ENCODE peak calls at places on chromosomes 16 and 17, in six cellular contexts. M is ovary, K is A549, J is stomach, V is uterus, Y is body of pancreas. I is an unnamed sample.

GRCh38 chr17:28338056-28338768 is 2.7 kb downstream of the TNFAIP1 start:
- DNase-seq in M (no peak), K (no peak), J (no peak), V (no peak), Y (no peak), I (no peak)

GRCh38 chr17:14664511-14664910 is 363.6 kb downstream of the HS3ST3B1 start:
- DNase-seq in M (no peak), K (no peak), J (no peak), V (no peak), Y (no peak), I (no peak)

GRCh38 chr16:795580-796229 is 4.8 kb downstream of the GNG13 start:
- DNase-seq in M (no peak), K (peak), J (peak), V (no peak), Y (no peak), I (no peak)

GRCh38 chr17:55426851-55427586 is 5.4 kb upstream of the MMD start:
- DNase-seq in M (no peak), K (no peak), J (no peak), V (no peak), Y (no peak), I (no peak)

GRCh38 chr16:66947302-66948033 is 12.2 kb downstream of the CES2 start:
- DNase-seq in M (peak), K (peak), J (peak), V (peak), Y (peak), I (peak)

GRCh38 chr16:57266531-57267268 is 17.8 kb downstream of the PLLP start:
- DNase-seq in M (no peak), K (no peak), J (peak), V (no peak), Y (peak), I (no peak)

GRCh38 chr16:54538241-54538640 is 251.7 kb upstream of the IRX3 start:
- DNase-seq in M (no peak), K (no peak), J (no peak), V (no peak), Y (no peak), I (no peak)

GRCh38 chr17:73480740-73481139 is 163.5 kb downstream of the SDK2 start:
- DNase-seq in M (no peak), K (no peak), J (no peak), V (no peak), Y (no peak), I (peak)

GRCh38 chr17:27354491-27355081 is 60.7 kb downstream of the WSB1 start:
- DNase-seq in M (no peak), K (peak), J (no peak), V (no peak), Y (peak), I (no peak)

GRCh38 chr16:82732461-82732860 is 105.7 kb downstream of the CDH13 start:
- DNase-seq in M (no peak), K (no peak), J (no peak), V (no peak), Y (no peak), I (no peak)

GRCh38 chr17:41910701-41911391 is 7.9 kb downstream of the ACLY start:
- DNase-seq in M (no peak), K (peak), J (no peak), V (no peak), Y (peak), I (no peak)

GRCh38 chr17:11418367-11418766 is 177.4 kb downstream of the SHISA6 start:
- DNase-seq in M (no peak), K (no peak), J (no peak), V (no peak), Y (no peak), I (no peak)

GRCh38 chr17:64707077-64707591 is 45.0 kb upstream of the SMURF2 start:
- DNase-seq in M (peak), K (peak), J (peak), V (peak), Y (peak), I (peak)

GRCh38 chr17:38706625-38707298 is 1.7 kb downstream of the MLLT6 start:
- DNase-seq in M (no peak), K (no peak), J (no peak), V (no peak), Y (peak), I (no peak)

GRCh38 chr16:46607529-46607928 is 13.7 kb downstream of the SHCBP1 start:
- DNase-seq in M (no peak), K (peak), J (no peak), V (no peak), Y (no peak), I (no peak)

GRCh38 chr17:20999841-21000532 is 42.8 kb downstream of the USP22 start:
- DNase-seq in M (no peak), K (no peak), J (no peak), V (no peak), Y (no peak), I (no peak)

GRCh38 chr17:68229619-68230018 is 18.2 kb upstream of the AMZ2 start:
- DNase-seq in M (no peak), K (no peak), J (no peak), V (no peak), Y (no peak), I (no peak)

GRCh38 chr17:4407851-4408250 is 25.9 kb upstream of the SPNS3 start:
- DNase-seq in M (no peak), K (no peak), J (peak), V (no peak), Y (peak), I (no peak)

GRCh38 chr17:13601776-13602551 is at the start of gene HS3ST3A1:
- DNase-seq in M (peak), K (no peak), J (no peak), V (peak), Y (peak), I (peak)
- TF ChIP-seq POLR2A in M (peak), K (no peak), J (no peak), V (peak), Y (no peak), I (no peak)

DNA sequence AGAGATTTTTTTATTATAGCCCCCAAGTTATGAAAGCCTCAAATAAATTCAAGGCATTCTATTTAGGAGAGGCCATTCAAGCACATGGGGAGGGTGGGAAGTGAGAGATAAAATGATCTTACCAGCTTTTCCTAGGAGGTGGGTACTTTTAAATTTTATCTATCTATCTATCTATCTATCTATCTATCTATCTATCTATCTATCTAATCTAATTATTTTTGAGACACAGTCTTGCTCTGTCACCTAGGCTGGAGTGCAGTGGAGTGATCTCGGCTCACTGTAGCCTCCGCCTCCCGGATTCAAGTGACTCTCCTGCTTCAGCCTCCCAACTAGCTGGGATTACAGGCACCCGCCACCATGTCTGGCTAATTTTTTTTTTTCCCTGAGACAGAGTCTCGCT is 182.3 kb downstream of the PARN start:
- DNase-seq in M (no peak), K (no peak), J (no peak), V (no peak), Y (no peak), I (no peak)
- TF ChIP-seq CTCF in M (no peak), K (no peak), J (no peak), V (no peak), Y (no peak), I (no peak)

DNA sequence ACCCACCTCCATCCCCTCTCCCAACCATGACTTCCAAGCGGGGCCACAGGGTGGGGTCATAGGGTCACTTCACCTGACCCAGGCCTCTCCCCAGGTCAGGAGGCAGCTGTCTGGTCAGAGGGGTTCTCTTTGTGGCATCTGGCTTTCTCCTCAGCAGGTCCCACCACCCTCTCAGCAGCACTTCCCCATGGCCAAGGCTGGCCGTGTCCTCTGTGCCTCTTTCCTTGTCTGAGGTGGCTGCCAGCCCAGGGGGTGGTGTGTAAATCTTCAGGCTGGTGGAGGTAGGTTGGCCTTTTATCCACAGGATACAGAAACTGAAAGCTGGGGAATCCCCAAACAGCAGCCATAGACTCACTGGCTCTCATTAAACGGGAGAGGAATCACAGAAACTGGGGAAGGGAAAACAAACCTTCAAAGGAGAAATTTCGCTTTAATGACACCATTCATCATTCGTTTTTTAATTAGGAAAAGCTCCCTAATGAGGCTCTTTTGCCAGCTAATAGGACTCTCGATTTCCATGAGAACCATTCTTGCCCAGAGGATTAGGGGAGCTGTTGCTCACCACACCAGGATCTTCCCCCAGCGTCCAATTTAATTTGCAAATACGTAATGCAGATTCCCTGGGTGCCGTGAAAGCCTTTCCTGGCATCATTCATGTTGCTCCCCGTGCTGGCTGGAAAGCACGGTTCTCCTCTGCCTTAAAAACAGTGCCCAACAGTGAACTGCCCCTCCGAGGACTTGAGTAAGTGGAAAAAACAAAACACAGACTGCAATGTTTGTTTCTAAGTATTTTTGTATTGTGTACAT is 18.0 kb downstream of the C17orf75 start:
- DNase-seq in M (no peak), K (no peak), J (peak), V (no peak), Y (peak), I (no peak)
- H3K27ac ChIP-seq in M (no peak), K (no peak), J (peak), V (peak), Y (peak), I (no peak)

DNA sequence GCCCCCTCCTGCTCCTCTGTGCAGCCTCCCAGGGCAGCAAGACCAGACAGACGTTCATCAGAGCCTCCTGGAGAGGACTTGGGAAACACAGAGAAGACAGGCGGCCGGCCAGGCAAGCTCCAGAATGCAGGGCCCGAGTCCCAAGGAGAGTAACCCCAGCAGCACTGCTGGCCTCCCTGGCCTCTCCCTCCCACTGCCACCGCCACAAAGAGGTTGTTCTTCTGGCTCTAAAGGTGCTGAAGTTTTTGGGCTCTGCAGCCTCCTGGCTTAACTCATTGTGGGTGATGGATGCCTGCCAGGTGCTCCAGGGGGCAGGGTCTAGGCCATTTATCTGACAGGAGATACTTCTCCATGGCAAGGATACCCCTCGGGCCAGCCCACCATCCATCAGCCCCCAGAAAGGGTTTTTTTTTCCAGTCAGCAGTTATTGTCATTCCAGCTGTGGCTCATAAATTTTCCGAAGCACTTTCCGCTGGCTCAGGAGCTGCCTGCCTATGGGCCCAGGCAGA is 32.0 kb upstream of the MRPS23 start:
- DNase-seq in M (no peak), K (no peak), J (no peak), V (peak), Y (no peak), I (no peak)
- TF ChIP-seq POLR2A in M (no peak), K (no peak), J (no peak), V (no peak), Y (no peak), I (no peak)

DNA sequence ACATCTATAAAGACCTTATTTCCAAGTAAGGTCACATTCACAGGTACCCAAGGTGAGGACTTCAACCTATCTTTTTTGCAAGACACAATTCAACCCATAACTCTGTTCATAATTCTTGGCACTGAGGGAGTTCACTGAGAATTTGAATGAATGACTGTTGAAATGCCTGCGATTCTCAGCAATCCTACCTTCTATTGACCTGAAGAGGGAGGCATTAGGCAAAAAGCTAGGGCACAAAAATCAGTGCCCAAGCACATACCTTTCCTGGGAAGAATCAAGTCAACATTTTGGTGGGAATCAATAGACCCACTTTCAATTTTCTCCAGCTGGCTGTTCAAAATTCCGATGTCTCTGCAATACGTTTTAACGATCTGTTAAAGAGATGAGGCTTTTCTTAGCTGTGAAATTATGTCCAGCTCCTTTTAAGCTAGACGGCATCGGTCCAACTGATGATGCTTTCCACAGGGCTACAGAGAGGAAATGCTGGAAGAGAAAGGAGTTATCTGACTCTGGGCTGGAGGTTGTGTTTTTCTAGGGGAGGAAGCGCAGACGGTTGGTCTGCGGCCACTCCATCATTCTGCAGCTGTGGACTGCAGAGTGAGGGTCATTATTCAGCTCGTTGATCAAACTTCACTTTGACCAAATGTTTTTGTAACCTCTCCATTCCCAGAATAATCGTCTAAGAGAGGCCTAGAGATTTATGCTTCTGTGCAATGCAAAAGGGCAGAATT is 25.1 kb downstream of the BCO1 start:
- DNase-seq in M (peak), K (no peak), J (no peak), V (peak), Y (peak), I (no peak)
- TF ChIP-seq CTCF in M (no peak), K (no peak), J (peak), V (no peak), Y (no peak), I (no peak)

GRCh38 chr17:32104158-32104557 is 38.1 kb upstream of the RHOT1 start:
- DNase-seq in M (no peak), K (no peak), J (no peak), V (no peak), Y (no peak), I (no peak)
- H3K27ac ChIP-seq in M (no peak), K (no peak), J (peak), V (no peak), Y (no peak), I (peak)

DNA sequence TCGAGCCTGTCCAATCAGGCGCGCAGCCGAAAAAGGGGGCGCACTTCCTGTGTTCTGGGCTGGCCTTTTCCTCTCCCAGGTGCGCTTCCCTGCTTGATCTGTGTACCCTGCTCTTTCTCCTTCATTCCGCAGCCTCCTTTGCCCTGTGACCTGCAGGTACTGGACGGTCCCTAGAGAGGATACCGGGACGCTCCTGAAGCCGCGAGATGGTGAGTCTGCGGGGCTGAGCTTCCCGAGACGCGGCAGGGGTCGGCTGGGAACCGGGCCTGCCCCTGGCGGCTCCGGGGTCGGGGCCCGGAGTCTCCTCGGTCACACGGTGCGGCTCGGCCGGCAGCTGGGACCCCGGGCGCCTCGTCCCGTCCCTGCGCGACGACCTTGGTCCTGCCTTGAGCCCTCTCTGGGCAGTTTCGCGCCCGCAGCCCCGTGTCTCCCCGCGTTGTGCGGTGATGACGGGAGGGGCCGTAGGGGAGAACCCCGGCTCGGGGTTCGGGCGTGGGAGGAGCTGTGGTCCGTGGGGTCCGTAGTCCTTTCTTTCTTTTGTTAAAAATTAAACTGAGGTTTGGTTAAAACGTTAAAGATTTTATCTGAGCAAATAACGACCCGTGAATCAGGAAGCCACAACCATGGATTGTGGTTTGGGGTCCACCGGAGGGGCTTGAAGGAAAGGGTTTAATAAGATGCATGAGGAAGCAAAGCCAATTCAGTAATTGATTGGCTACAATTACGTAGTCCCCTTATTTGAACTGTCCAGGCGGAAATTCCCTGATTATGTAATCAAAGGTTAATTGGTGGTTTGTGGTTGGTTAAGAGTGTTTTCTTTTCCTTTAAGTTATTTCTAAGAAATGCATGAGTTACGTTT is 172.8 kb upstream of the ZNF267 start:
- DNase-seq in M (peak), K (peak), J (peak), V (peak), Y (peak), I (peak)
- TF ChIP-seq POLR2A in M (no peak), K (peak), J (no peak), V (peak), Y (peak), I (peak)

GRCh38 chr16:23877107-23878070 is 41.6 kb downstream of the PRKCB start:
- DNase-seq in M (no peak), K (peak), J (no peak), V (no peak), Y (no peak), I (no peak)
- TF ChIP-seq CTCF in M (no peak), K (no peak), J (no peak), V (no peak), Y (no peak), I (no peak)